ENCODE peak calls at places on chromosomes 1 and 21, in five cellular contexts. V, C, Y, O and X are unnamed samples. For H3K27me3, the result is how much of the 10 kb centered on the place peaks cover.

GRCh38 chr1:1182491-1183220 is 9.0 kb downstream of the TTLL10 start:
- DNase-seq in V (no peak), C (peak), Y (peak), O (no peak), X (no peak)

GRCh38 chr1:17567582-17567981 is 28.1 kb downstream of the ARHGEF10L start:
- DNase-seq in V (peak), C (no peak), Y (no peak), O (no peak), X (no peak)

GRCh38 chr1:20373286-20373685 is 82.6 kb downstream of the VWA5B1 start:
- DNase-seq in V (no peak), C (no peak), Y (peak), O (no peak), X (no peak)

GRCh38 chr1:40766560-40766959 is 17.0 kb upstream of the KCNQ4 start:
- DNase-seq in V (no peak), C (no peak), Y (no peak), O (no peak), X (no peak)

GRCh38 chr1:45305231-45305630 is 21.5 kb upstream of the HPDL start:
- DNase-seq in V (no peak), C (no peak), Y (no peak), O (no peak), X (no peak)

GRCh38 chr1:13628218-13628617 is 44.6 kb downstream of the PDPN start:
- DNase-seq in V (peak), C (no peak), Y (no peak), O (no peak), X (no peak)

GRCh38 chr21:45580576-45581321 is 38.5 kb upstream of the SLC19A1 start:
- DNase-seq in V (no peak), C (no peak), Y (peak), O (peak), X (no peak)

GRCh38 chr1:161098161-161099068 is at the start of gene KLHDC9:
- DNase-seq in V (peak), C (peak), Y (peak), O (peak), X (no peak)

GRCh38 chr1:13730751-13731482 is 30.9 kb downstream of the PRDM2 start:
- DNase-seq in V (peak), C (no peak), Y (peak), O (no peak), X (no peak)

GRCh38 chr1:149929847-149930246 is 2.2 kb upstream of the SF3B4 start:
- DNase-seq in V (no peak), C (no peak), Y (no peak), O (no peak), X (no peak)

GRCh38 chr1:21861602-21862429 is 49.8 kb downstream of the LDLRAD2 start:
- DNase-seq in V (peak), C (no peak), Y (no peak), O (no peak), X (peak)

GRCh38 chr1:65141394-65141793 is 6.6 kb upstream of the AK4 start:
- DNase-seq in V (no peak), C (no peak), Y (no peak), O (no peak), X (no peak)

GRCh38 chr1:234958702-234959649 is 169.7 kb downstream of the TOMM20 start:
- DNase-seq in V (no peak), C (no peak), Y (no peak), O (no peak), X (no peak)

GRCh38 chr1:6257541-6258069 is 3.3 kb downstream of the GPR153 start:
- DNase-seq in V (no peak), C (no peak), Y (peak), O (no peak), X (no peak)

GRCh38 chr1:237059244-237059643 is 17.3 kb downstream of the RYR2 start:
- DNase-seq in V (no peak), C (no peak), Y (no peak), O (no peak), X (no peak)

GRCh38 chr1:93013311-93014091 is 52.2 kb upstream of the DIPK1A start:
- DNase-seq in V (peak), C (no peak), Y (no peak), O (no peak), X (no peak)

GRCh38 chr21:33026299-33026858 is 644 bp downstream of the OLIG2 start:
- DNase-seq in V (no peak), C (no peak), Y (no peak), O (no peak), X (no peak)

GRCh38 chr1:109361649-109362048 is 36.1 kb downstream of the SORT1 start:
- DNase-seq in V (peak), C (no peak), Y (no peak), O (no peak), X (no peak)

DNA sequence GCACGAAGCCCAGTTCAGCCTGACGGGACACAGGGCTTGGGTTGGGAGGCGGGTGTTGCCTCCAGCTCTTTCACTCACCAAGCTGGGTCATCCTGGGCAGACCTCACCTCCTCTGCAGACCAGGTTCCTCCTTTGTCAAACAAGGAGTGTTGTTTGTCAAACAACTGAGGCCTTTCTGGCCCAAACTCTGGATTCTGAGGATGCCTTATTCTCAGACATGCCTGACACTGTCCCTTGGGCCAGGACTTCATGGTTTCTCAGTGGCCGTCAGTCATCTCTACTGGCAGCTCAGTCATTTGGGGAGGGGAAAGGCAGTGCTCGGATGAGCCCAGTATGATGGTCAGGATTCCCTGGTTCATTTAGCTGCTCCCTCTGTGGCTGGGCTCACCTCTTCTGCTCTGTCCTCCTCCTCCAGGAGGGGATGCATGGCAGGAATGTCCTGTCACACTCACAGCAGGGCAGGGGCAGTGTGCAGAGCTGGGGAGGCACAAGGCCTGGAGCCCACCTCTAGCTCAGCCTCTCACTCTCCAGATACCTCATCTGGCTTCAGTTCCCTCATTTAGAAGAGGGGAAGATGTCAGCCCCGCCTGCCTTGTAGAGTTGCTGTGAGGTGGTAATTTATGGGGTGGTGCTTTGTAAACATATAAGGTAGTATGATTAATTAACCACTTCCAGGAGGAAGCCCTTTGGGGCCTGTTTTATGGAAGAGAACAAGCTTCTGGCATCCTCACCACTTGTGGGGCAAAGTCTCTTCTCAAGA is 20.7 kb downstream of the SLC2A1 start:
- DNase-seq in V (no peak), C (peak), Y (peak), O (no peak), X (no peak)
- H3K27me3 ChIP-seq in V (under half), C (under half), Y (under half), O (under half), X (under half)

GRCh38 chr1:155256101-155256852 is 994 bp upstream of the ENTREP3 start:
- DNase-seq in V (no peak), C (peak), Y (peak), O (no peak), X (no peak)
- H3K4me3 ChIP-seq in V (no peak), C (no peak), Y (no peak), O (no peak), X (peak)

DNA sequence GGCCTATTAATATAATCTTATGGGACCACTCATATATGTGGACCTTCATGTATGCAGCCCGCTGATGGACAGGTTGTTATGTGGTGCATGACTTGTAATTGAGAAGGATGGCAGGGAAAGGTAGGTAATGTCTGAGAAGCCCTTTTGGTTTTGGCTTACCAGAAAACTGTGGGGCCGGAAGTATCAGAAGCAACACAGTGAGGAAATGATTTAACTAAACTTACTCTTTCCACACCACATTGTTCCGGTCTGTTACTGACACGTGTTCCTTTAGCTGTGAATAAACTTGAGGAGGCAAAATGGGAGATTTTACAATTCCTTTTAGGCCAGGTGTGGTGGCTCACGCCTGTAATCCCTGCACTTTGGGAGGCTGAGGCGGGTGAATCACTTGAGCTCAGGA is 32.4 kb downstream of the KIF1B start:
- DNase-seq in V (no peak), C (no peak), Y (no peak), O (no peak), X (no peak)
- H3K27me3 ChIP-seq in V (under half), C (under half), Y (under half), O (under half), X (under half)

GRCh38 chr1:47437518-47438320 is at the start of gene FOXD2:
- DNase-seq in V (peak), C (no peak), Y (peak), O (peak), X (peak)

GRCh38 chr1:47440052-47440848 is 2.4 kb downstream of the FOXD2 start:
- DNase-seq in V (no peak), C (no peak), Y (peak), O (no peak), X (no peak)

GRCh38 chr1:47440849-47441170 is 3.0 kb downstream of the FOXD2 start:
- DNase-seq in V (no peak), C (no peak), Y (peak), O (no peak), X (no peak)

GRCh38 chr1:47438321-47439150 is 692 bp downstream of the FOXD2 start:
- DNase-seq in V (no peak), C (no peak), Y (peak), O (no peak), X (no peak)

DNA sequence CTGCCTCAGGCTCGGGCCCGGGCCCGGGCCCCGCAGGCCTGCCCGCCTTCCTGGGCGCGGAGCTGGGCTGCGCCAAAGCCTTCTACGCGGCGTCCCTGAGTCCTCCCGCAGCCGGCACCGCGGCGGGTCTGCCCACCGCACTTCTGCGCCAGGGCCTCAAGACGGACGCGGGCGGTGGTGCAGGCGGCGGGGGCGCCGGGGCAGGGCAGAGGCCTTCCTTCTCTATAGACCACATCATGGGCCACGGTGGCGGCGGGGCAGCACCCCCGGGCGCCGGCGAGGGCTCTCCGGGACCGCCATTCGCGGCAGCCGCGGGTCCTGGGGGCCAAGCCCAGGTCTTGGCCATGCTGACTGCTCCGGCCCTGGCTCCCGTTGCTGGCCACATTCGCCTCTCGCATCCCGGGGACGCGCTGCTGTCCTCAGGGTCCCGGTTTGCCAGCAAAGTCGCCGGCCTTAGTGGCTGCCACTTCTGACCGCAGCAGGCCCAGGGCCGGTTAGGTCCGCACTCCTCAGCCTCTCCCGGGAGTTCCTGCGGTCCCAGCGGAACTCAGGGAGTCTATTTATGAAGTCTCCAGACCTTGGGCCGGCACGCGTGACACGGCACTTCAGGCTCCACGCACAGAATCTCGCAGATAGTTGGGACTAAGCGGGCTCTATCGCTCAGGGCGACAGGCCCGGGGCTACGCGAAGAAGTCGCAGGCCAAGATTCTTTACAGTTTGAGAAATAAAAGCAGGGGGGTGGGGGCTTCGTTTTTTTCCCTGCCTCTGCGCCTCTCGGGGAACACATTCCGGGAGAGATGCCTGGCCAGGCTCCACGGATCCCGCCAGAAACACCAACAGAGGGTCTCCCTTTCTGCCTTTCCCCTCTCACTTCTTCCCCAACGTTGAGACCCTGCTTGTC is 1.6 kb downstream of the FOXD2 start:
- DNase-seq in V (no peak), C (no peak), Y (peak), O (peak), X (no peak)
- H3K4me3 ChIP-seq in V (no peak), C (no peak), Y (no peak), O (no peak), X (no peak)

GRCh38 chr1:226487921-226488320 is 60.6 kb upstream of the STUM start:
- DNase-seq in V (no peak), C (no peak), Y (no peak), O (no peak), X (no peak)
- H3K27me3 ChIP-seq in V (under half), C (under half), Y (under half), O (under half), X (under half)

GRCh38 chr1:155127105-155127671 is 488 bp upstream of the EFNA1 start:
- DNase-seq in V (peak), C (peak), Y (peak), O (peak), X (no peak)

GRCh38 chr1:155125511-155125945 is 2.1 kb upstream of the EFNA1 start:
- DNase-seq in V (no peak), C (peak), Y (no peak), O (peak), X (no peak)

GRCh38 chr1:155126494-155127104 is 1.1 kb upstream of the EFNA1 start:
- DNase-seq in V (peak), C (peak), Y (no peak), O (peak), X (no peak)

GRCh38 chr1:155124503-155125463 is 2.9 kb upstream of the EFNA1 start:
- DNase-seq in V (peak), C (peak), Y (no peak), O (peak), X (no peak)

DNA sequence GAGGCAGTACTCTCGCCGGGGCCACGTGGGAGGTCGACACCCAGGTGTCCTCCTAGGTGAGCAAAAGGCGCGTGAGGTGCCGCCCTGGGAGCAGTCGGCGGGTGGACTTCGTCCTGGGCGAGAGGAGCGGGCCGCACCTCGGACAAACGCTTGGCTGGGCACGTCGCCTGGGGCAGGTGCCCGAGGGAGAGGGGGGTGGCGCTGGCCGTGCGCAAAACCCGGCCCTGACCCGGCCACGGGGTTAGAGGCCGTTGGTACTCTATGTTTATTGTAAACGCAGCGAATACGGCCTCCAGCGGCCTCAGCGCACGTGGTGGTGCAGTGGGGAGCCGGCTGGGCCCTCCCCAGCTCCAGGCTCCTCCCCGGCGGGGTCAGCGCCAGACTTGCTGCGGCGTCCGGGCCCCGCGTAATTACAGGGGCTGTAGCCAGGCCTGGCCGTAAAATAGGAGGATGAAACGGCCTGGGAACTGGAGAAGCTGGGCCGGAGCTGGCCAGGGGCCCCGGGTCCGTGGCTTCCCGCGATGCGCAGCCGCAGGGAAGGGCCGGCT is 1.7 kb upstream of the EFNA1 start:
- DNase-seq in V (peak), C (no peak), Y (peak), O (peak), X (no peak)
- H3K4me3 ChIP-seq in V (no peak), C (no peak), Y (no peak), O (no peak), X (no peak)

GRCh38 chr1:50414853-50415234 is 8.4 kb downstream of the DMRTA2 start:
- DNase-seq in V (no peak), C (no peak), Y (no peak), O (no peak), X (no peak)

GRCh38 chr1:50415235-50416149 is 7.8 kb downstream of the DMRTA2 start:
- DNase-seq in V (no peak), C (no peak), Y (no peak), O (peak), X (no peak)

GRCh38 chr1:50416553-50417453 is 6.4 kb downstream of the DMRTA2 start:
- DNase-seq in V (no peak), C (no peak), Y (no peak), O (peak), X (no peak)

GRCh38 chr1:50416150-50416527 is 7.1 kb downstream of the DMRTA2 start:
- DNase-seq in V (no peak), C (no peak), Y (no peak), O (peak), X (no peak)

DNA sequence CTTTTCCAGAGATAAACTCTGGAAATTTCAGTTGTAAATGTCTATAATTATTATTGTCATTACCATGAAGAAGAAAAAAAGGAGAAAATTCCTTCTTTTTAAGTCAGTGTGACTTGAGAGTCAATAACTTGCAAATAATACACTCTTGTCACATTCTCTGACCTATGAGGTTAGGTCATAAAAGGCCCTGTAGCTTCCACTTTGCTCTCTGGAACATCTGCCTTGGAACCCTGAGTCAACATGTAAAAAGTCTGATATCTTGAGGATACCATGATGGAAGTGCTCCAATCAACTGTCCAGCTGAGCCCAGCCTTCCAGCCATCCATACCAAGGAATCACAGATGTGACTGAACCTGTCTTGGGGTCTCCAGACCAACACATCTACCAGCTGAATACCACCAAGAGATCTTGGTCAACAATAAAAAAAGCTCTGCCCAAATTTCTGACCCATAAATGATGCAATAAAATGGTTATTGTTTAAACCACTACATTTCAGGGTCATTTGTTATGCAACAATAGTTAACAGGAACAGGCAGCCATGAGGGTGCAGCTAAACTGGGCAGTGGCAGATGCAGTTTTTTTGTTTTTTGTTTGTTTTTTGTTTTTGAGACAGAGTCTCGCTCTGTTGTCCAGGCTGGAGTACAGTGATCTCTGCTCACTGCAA is 10.3 kb downstream of the DMRTA2 start:
- DNase-seq in V (no peak), C (no peak), Y (no peak), O (no peak), X (no peak)
- H3K27me3 ChIP-seq in V (under half), C (half or more), Y (half or more), O (under half), X (under half)

DNA sequence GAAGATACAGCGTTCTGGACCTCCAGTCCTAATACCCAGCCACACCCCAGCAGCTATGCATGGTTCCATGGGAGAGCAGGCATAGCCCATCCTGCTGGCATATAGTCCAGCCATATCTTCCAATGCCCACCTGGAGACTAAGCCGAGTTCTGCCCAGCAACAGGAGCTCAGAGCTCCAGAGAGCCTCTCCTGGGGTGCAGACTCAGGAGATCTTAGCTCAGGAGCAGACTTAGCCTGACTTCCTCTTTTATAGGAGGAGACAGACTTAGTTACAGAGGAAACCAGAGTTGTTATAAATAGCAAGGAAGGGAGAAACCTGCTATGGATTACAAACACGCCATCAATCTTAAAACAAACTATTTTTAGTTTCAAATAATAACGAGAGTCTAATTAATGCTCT is 3.2 kb upstream of the KIF21B start:
- DNase-seq in V (no peak), C (no peak), Y (no peak), O (no peak), X (no peak)
- H3K4me3 ChIP-seq in V (no peak), C (no peak), Y (no peak), O (no peak), X (no peak)